ENCODE peak calls at places on chromosome 9, in ten cellular contexts. M is testis; I is CD4-positive, alpha-beta memory T cell; J is effector memory CD4-positive, alpha-beta T cell; Y is adipocyte; K is psoas muscle; C is gastrocnemius medialis; G is fibroblast of lung; W is astrocyte; A is endodermal cell. P is an unnamed sample. For H3K36me3, the result is how much of the 10 kb centered on the place peaks cover.

GRCh38 chr9:72185561-72185960 is 36.3 kb downstream of the GDA start:
- DNase-seq in M (no peak), I (no peak), J (no peak), Y (no peak), K (no peak), C (no peak), G (no peak), W (no peak), A (no peak), P (no peak)

GRCh38 chr9:90097237-90097636 is 492.4 kb downstream of the GADD45G start:
- DNase-seq in M (no peak), I (no peak), J (no peak), Y (no peak), K (no peak), C (no peak), G (no peak), W (no peak), A (no peak), P (no peak)

GRCh38 chr9:5448461-5448860 is 1.9 kb upstream of the CD274 start:
- DNase-seq in M (no peak), I (no peak), J (no peak), Y (no peak), K (no peak), C (no peak), G (no peak), W (no peak), A (no peak), P (no peak)

GRCh38 chr9:89635007-89635742 is 30.4 kb downstream of the GADD45G start:
- DNase-seq in M (peak), I (no peak), J (no peak), Y (peak), K (no peak), C (no peak), G (peak), W (peak), A (no peak), P (no peak)

GRCh38 chr9:133973791-133974630 is 18.1 kb downstream of the VAV2 start:
- DNase-seq in M (no peak), I (no peak), J (no peak), Y (no peak), K (no peak), C (no peak), G (no peak), W (no peak), A (no peak), P (no peak)

GRCh38 chr9:97315550-97315949 is 8.1 kb downstream of the CCDC180 start:
- DNase-seq in M (no peak), I (no peak), J (no peak), Y (peak), K (no peak), C (no peak), G (no peak), W (no peak), A (no peak), P (no peak)

GRCh38 chr9:110820378-110820777 is 151.8 kb downstream of the MUSK start:
- DNase-seq in M (no peak), I (no peak), J (no peak), Y (no peak), K (no peak), C (no peak), G (no peak), W (no peak), A (no peak), P (no peak)

GRCh38 chr9:28934111-28934510 is 1360.8 kb upstream of the C9orf72 start:
- DNase-seq in M (no peak), I (no peak), J (no peak), Y (no peak), K (no peak), C (no peak), G (no peak), W (no peak), A (no peak), P (no peak)

GRCh38 chr9:27558307-27558706 is 15.0 kb downstream of the C9orf72 start:
- DNase-seq in M (no peak), I (no peak), J (no peak), Y (no peak), K (no peak), C (no peak), G (no peak), W (no peak), A (no peak), P (no peak)

GRCh38 chr9:134294228-134295071 is 31.8 kb upstream of the RXRA start:
- DNase-seq in M (peak), I (no peak), J (no peak), Y (no peak), K (peak), C (no peak), G (no peak), W (no peak), A (no peak), P (no peak)

GRCh38 chr9:15426019-15426418 is 3.3 kb downstream of the SNAPC3 start:
- DNase-seq in M (no peak), I (no peak), J (no peak), Y (no peak), K (no peak), C (no peak), G (no peak), W (no peak), A (no peak), P (no peak)

GRCh38 chr9:83024501-83025125 is 38.3 kb downstream of the RASEF start:
- DNase-seq in M (no peak), I (no peak), J (no peak), Y (no peak), K (no peak), C (no peak), G (no peak), W (peak), A (no peak), P (no peak)

GRCh38 chr9:98709968-98710965 is 1.5 kb upstream of the GABBR2 start:
- DNase-seq in M (peak), I (no peak), J (no peak), Y (peak), K (no peak), C (no peak), G (peak), W (peak), A (peak), P (no peak)

GRCh38 chr9:91790912-91791311 is 159.1 kb downstream of the ROR2 start:
- DNase-seq in M (no peak), I (no peak), J (no peak), Y (peak), K (no peak), C (no peak), G (peak), W (no peak), A (no peak), P (no peak)

GRCh38 chr9:130036099-130036498 is 6.9 kb downstream of the FNBP1 start:
- DNase-seq in M (no peak), I (no peak), J (no peak), Y (no peak), K (no peak), C (no peak), G (peak), W (peak), A (no peak), P (no peak)

GRCh38 chr9:76458903-76459690 is at the start of gene GCNT1:
- DNase-seq in M (peak), I (peak), J (peak), Y (peak), K (peak), C (peak), G (peak), W (peak), A (peak), P (peak)

GRCh38 chr9:136338511-136338910 is 11.2 kb downstream of the GPSM1 start:
- DNase-seq in M (no peak), I (no peak), J (no peak), Y (no peak), K (no peak), C (no peak), G (no peak), W (no peak), A (no peak), P (no peak)
- H3K36me3 ChIP-seq in M (under half), I (under half), J (under half), Y (under half), K (under half), C (under half), G (half or more), W (under half), A (under half), P (under half)

DNA sequence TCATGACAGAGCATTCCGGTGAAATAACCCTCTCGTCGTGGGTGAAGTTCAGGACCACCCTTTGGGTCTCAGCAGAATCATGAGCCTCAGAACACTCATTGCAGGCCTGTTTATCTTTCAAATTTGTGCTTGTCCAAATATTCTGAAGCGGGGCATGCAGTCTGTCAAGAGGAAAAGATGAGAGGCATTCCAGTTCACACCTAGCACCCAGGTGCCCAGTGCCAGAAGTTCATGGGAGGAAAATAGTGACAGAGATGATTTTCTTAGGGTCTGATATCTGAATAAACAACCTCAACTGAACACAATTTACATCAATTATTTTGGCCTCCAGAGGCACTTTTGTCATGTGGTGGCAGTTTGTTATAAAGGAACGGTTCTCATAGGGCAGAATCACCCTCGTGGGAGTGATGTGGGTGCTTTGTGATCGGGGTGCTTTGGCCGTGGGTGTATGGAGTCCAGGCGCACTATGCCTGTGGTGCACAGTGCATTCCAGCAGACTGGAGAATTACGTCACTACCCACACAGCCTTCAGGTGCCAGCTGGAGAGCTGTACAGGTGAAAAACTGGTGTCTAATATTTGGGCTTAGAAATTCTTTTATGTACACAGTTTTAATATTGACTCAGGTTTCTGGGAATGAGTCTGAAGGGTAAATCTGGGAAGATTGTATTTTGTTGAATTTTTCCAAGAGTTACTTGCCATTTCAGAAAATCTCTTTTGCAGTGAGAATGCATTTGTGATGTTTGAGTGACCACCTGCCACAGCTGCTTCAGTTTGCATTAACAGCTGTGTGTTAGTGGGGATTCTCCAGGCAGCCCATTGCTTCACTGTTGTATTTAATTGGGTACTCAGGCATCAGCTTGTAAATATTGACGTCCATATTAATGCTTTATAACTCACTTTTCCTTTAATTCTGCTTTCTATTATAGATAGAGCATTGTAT is 289.3 kb downstream of the FANCC start:
- DNase-seq in M (no peak), I (no peak), J (no peak), Y (no peak), K (no peak), C (no peak), G (no peak), W (no peak), A (no peak), P (no peak)
- H3K36me3 ChIP-seq in M (under half), I (under half), J (under half), Y (under half), K (under half), C (under half), G (under half), W (under half), A (under half), P (under half)

DNA sequence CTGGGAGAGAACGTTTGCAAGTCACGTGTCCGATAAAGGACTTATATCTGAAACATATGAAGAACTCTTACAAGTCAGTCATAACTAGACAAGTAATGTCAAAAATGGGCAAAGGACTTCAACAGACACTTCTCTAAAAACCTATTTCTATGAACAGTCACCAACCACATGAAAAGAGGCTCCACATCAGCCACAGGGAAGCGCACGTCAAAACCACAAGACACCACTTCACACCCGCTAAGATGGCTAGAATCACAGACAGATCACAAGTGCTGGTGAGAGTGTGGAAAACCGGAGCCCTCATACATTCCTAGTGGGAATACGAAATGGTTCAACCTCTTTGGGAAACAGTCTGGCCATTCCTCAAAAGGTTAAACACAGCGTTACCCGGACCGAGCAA is 11.5 kb upstream of the CARD9 start:
- DNase-seq in M (no peak), I (peak), J (peak), Y (no peak), K (no peak), C (no peak), G (no peak), W (no peak), A (no peak), P (peak)
- H3K36me3 ChIP-seq in M (under half), I (under half), J (half or more), Y (half or more), K (half or more), C (under half), G (under half), W (under half), A (half or more), P (under half)

GRCh38 chr9:127503947-127504886 is 52.9 kb downstream of the LRSAM1 start:
- DNase-seq in M (peak), I (peak), J (peak), Y (peak), K (peak), C (peak), G (peak), W (peak), A (peak), P (peak)

GRCh38 chr9:127501821-127502343 is 50.6 kb downstream of the LRSAM1 start:
- DNase-seq in M (no peak), I (no peak), J (no peak), Y (no peak), K (no peak), C (no peak), G (no peak), W (no peak), A (no peak), P (no peak)

GRCh38 chr9:127504887-127505251 is 53.6 kb downstream of the LRSAM1 start:
- DNase-seq in M (no peak), I (no peak), J (no peak), Y (no peak), K (no peak), C (no peak), G (no peak), W (no peak), A (no peak), P (no peak)

GRCh38 chr9:127502706-127503378 is 51.5 kb downstream of the LRSAM1 start:
- DNase-seq in M (no peak), I (no peak), J (no peak), Y (no peak), K (no peak), C (no peak), G (no peak), W (no peak), A (no peak), P (no peak)

DNA sequence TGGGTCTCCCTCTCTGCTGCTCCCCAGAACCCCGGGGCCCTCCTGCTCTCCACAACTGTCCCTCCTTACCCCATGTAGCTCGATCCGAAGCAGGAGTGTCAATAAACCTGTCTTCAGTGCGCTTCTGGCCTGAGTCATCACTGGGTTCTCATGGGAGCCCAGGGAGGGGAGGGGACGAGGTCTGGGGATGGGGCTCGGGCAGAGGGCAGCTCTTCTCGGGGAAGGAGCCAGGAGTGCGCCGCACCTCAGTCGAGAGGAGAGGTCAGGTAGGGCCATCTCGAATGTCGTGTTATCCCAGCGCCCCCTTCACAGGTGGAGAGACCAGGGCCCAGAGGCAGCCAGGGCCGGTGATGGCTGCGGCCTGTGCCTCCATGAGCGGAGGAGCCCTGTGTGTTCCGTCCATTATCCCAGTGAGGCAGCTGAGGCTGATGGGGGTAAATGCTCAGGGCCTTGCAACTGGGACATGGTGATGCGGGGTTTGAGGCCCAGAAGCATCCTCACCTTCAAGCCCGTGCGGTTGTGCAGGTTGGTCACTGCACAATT is 52.1 kb downstream of the LRSAM1 start:
- DNase-seq in M (no peak), I (no peak), J (no peak), Y (no peak), K (no peak), C (no peak), G (no peak), W (no peak), A (no peak), P (no peak)
- H3K36me3 ChIP-seq in M (under half), I (under half), J (under half), Y (under half), K (half or more), C (under half), G (half or more), W (under half), A (under half), P (under half)

DNA sequence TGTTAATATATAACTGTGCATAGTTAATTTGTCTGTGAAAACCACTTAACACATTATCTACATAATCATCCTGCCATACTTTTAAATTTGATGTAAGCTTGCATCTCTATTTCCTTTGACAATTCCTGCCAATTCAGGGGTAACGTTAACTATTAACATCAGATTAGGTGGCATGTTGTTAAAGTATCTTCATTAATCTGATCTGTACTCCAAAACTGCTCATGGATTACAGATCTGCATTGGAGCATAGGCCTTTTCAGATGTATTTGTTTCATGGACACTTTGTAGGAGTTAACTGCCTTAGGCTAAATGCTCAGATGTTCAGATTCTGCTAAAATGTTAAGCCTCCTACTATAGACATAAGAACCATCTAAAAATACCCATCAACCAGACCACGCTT is 3.1 kb downstream of the RPS6 start:
- DNase-seq in M (no peak), I (no peak), J (no peak), Y (no peak), K (no peak), C (no peak), G (no peak), W (no peak), A (no peak), P (no peak)
- H3K36me3 ChIP-seq in M (under half), I (under half), J (half or more), Y (half or more), K (half or more), C (under half), G (under half), W (half or more), A (half or more), P (half or more)

DNA sequence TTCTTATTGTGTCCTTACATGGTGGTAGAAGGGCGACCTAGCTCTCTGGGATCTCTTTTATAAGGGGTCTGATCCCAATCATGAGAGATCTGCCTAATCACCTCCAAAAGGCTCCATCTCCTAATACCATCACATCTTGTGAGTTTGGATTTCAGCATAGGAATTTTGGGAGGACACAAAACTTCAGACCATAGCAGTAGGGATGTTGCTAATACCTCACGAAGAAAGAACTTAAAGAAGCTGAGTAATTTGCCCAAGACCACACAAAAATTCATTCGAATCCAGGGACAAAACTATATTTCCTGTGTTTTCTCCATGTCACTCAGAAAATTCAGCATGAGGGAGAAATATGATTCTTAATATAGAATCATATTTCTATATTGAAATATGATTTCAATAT is 32.7 kb downstream of the MTAP start:
- DNase-seq in M (no peak), I (no peak), J (no peak), Y (no peak), K (no peak), C (no peak), G (no peak), W (peak), A (no peak), P (no peak)
- H3K36me3 ChIP-seq in M (under half), I (under half), J (under half), Y (half or more), K (half or more), C (under half), G (under half), W (under half), A (half or more), P (under half)

GRCh38 chr9:126526218-126527108 is 87.3 kb upstream of the LMX1B start:
- DNase-seq in M (no peak), I (no peak), J (no peak), Y (no peak), K (no peak), C (no peak), G (no peak), W (no peak), A (no peak), P (no peak)
- H3K36me3 ChIP-seq in M (under half), I (under half), J (under half), Y (under half), K (under half), C (under half), G (under half), W (under half), A (under half), P (under half)

GRCh38 chr9:123337971-123338370 is 18.0 kb upstream of the CRB2 start:
- DNase-seq in M (no peak), I (no peak), J (no peak), Y (no peak), K (no peak), C (no peak), G (no peak), W (no peak), A (no peak), P (no peak)

GRCh38 chr9:123336959-123337358 is 19.0 kb upstream of the CRB2 start:
- DNase-seq in M (no peak), I (no peak), J (no peak), Y (no peak), K (no peak), C (no peak), G (no peak), W (no peak), A (no peak), P (no peak)

GRCh38 chr9:123338710-123339665 is 17.0 kb upstream of the CRB2 start:
- DNase-seq in M (no peak), I (peak), J (peak), Y (no peak), K (no peak), C (no peak), G (no peak), W (peak), A (peak), P (peak)

GRCh38 chr9:123342247-123342646 is 13.8 kb upstream of the CRB2 start:
- DNase-seq in M (no peak), I (no peak), J (no peak), Y (no peak), K (no peak), C (no peak), G (no peak), W (no peak), A (no peak), P (no peak)

GRCh38 chr9:123339666-123340414 is 16.2 kb upstream of the CRB2 start:
- DNase-seq in M (no peak), I (peak), J (no peak), Y (no peak), K (no peak), C (no peak), G (no peak), W (peak), A (no peak), P (no peak)
- H3K36me3 ChIP-seq in M (under half), I (under half), J (under half), Y (under half), K (under half), C (under half), G (under half), W (under half), A (under half), P (under half)

GRCh38 chr9:37242089-37242488 is 121.7 kb downstream of the ZCCHC7 start:
- DNase-seq in M (no peak), I (no peak), J (no peak), Y (no peak), K (no peak), C (no peak), G (no peak), W (no peak), A (no peak), P (no peak)

GRCh38 chr9:37251452-37251851 is 131.1 kb downstream of the ZCCHC7 start:
- DNase-seq in M (no peak), I (no peak), J (no peak), Y (no peak), K (no peak), C (no peak), G (no peak), W (no peak), A (peak), P (no peak)

GRCh38 chr9:37243588-37244345 is 123.4 kb downstream of the ZCCHC7 start:
- DNase-seq in M (no peak), I (no peak), J (no peak), Y (no peak), K (no peak), C (no peak), G (no peak), W (peak), A (no peak), P (no peak)

GRCh38 chr9:37248651-37249163 is 128.3 kb downstream of the ZCCHC7 start:
- DNase-seq in M (no peak), I (no peak), J (no peak), Y (no peak), K (no peak), C (no peak), G (no peak), W (peak), A (no peak), P (no peak)

GRCh38 chr9:37246825-37247224 is 126.5 kb downstream of the ZCCHC7 start:
- DNase-seq in M (no peak), I (no peak), J (no peak), Y (no peak), K (no peak), C (no peak), G (no peak), W (no peak), A (no peak), P (no peak)
- H3K36me3 ChIP-seq in M (under half), I (under half), J (under half), Y (under half), K (under half), C (under half), G (under half), W (under half), A (under half), P (under half)